ENCODE peak calls at places on chromosomes 13 and 19, in five cellular contexts. W is stomach, T is suprapubic skin, J is HepG2, S is transverse colon. X is an unnamed sample.

GRCh38 chr19:16861875-16862274 is 26.9 kb upstream of the F2RL3 start:
- DNase-seq in W (no peak), T (no peak), J (no peak), S (no peak), X (no peak)

GRCh38 chr19:31380854-31381253 is 31.6 kb upstream of the TSHZ3 start:
- DNase-seq in W (no peak), T (no peak), J (no peak), S (no peak), X (no peak)

GRCh38 chr19:48963371-48964204 is 1.5 kb upstream of the FTL start:
- DNase-seq in W (peak; percentile 77), T (peak; percentile 86), J (peak; percentile 98), S (peak; percentile 88), X (peak; percentile 95)

GRCh38 chr19:57075801-57076492 is 43.8 kb upstream of the USP29 start:
- DNase-seq in W (no peak), T (no peak), J (peak; percentile 65), S (no peak), X (no peak)

GRCh38 chr19:45200614-45201013 is 22.0 kb downstream of the BLOC1S3 start:
- DNase-seq in W (peak; percentile 33), T (no peak), J (peak; percentile 62), S (no peak), X (no peak)

GRCh38 chr13:41075034-41075433 is 13.7 kb downstream of the WBP4 start:
- DNase-seq in W (no peak), T (no peak), J (no peak), S (no peak), X (no peak)

GRCh38 chr13:66926200-66926850 is 303.8 kb downstream of the PCDH9 start:
- DNase-seq in W (no peak), T (no peak), J (no peak), S (no peak), X (no peak)

GRCh38 chr13:33493672-33494365 is 208.3 kb upstream of the STARD13 start:
- DNase-seq in W (no peak), T (no peak), J (no peak), S (no peak), X (no peak)

GRCh38 chr19:52369463-52370340 is at the start of gene ZNF880:
- DNase-seq in W (peak; percentile 92), T (peak; percentile 95), J (no peak), S (peak; percentile 90), X (peak; percentile 96)

GRCh38 chr13:43572601-43573360 is 214.0 kb downstream of the ENOX1 start:
- DNase-seq in W (no peak), T (no peak), J (no peak), S (no peak), X (no peak)

GRCh38 chr19:40791996-40792395 is 7.0 kb upstream of the EGLN2 start:
- DNase-seq in W (no peak), T (no peak), J (no peak), S (no peak), X (no peak)

GRCh38 chr13:67071918-67072598 is 158.1 kb downstream of the PCDH9 start:
- DNase-seq in W (no peak), T (no peak), J (no peak), S (no peak), X (no peak)

GRCh38 chr13:30978981-30979956 is 46.8 kb downstream of the TEX26 start:
- DNase-seq in W (peak; percentile 30), T (no peak), J (peak; percentile 16), S (peak; percentile 42), X (no peak)

GRCh38 chr13:32116210-32116609 is 84.6 kb downstream of the FRY start:
- DNase-seq in W (no peak), T (no peak), J (no peak), S (no peak), X (no peak)

GRCh38 chr19:44672226-44672625 is 944 bp downstream of the CEACAM19 start:
- DNase-seq in W (no peak), T (no peak), J (no peak), S (no peak), X (no peak)

GRCh38 chr19:8404391-8405151 is 8.5 kb upstream of the MARCHF2 start:
- DNase-seq in W (no peak), T (no peak), J (no peak), S (no peak), X (no peak)

GRCh38 chr19:47273313-47274070 is 1.2 kb upstream of the INAFM1 start:
- DNase-seq in W (peak; percentile 94), T (peak; percentile 97), J (peak; percentile 84), S (peak; percentile 95), X (peak; percentile 97)

GRCh38 chr13:20193924-20194631 is 1.3 kb upstream of the GJB2 start:
- DNase-seq in W (no peak), T (no peak), J (no peak), S (no peak), X (no peak)

GRCh38 chr13:68128297-68128915 is 898.3 kb upstream of the PCDH9 start:
- DNase-seq in W (no peak), T (no peak), J (no peak), S (no peak), X (no peak)

GRCh38 chr13:27960362-27961226 is 8.5 kb downstream of the CDX2 start:
- DNase-seq in W (peak; percentile 81), T (no peak), J (peak; percentile 97), S (peak; percentile 88), X (no peak)

GRCh38 chr13:111365149-111366005 is 44.9 kb downstream of the TEX29 start:
- DNase-seq in W (no peak), T (no peak), J (no peak), S (no peak), X (no peak)

GRCh38 chr19:40805258-40805868 is 6.4 kb downstream of the EGLN2 start:
- DNase-seq in W (peak; percentile 73), T (no peak), J (no peak), S (peak; percentile 64), X (no peak)

GRCh38 chr19:33950141-33950805 is 153.6 kb downstream of the KCTD15 start:
- DNase-seq in W (no peak), T (no peak), J (no peak), S (no peak), X (no peak)

GRCh38 chr13:91017669-91018053 is 329.8 kb upstream of the MIR17HG start:
- DNase-seq in W (no peak), T (no peak), J (no peak), S (no peak), X (no peak)

GRCh38 chr13:45850020-45850613 is 1.4 kb downstream of the SIAH3 start:
- DNase-seq in W (no peak), T (no peak), J (no peak), S (no peak), X (no peak)

GRCh38 chr13:61170791-61171330 is 244.8 kb downstream of the PCDH20 start:
- DNase-seq in W (no peak), T (no peak), J (no peak), S (no peak), X (no peak)

GRCh38 chr13:33229446-33230177 is 55.9 kb downstream of the STARD13 start:
- DNase-seq in W (no peak), T (no peak), J (peak; percentile 92), S (no peak), X (no peak)

GRCh38 chr19:50377051-50377441 is 789 bp downstream of the NR1H2 start:
- DNase-seq in W (peak; percentile 53), T (peak; percentile 84), J (peak; percentile 12), S (peak; percentile 55), X (peak; percentile 67)

DNA sequence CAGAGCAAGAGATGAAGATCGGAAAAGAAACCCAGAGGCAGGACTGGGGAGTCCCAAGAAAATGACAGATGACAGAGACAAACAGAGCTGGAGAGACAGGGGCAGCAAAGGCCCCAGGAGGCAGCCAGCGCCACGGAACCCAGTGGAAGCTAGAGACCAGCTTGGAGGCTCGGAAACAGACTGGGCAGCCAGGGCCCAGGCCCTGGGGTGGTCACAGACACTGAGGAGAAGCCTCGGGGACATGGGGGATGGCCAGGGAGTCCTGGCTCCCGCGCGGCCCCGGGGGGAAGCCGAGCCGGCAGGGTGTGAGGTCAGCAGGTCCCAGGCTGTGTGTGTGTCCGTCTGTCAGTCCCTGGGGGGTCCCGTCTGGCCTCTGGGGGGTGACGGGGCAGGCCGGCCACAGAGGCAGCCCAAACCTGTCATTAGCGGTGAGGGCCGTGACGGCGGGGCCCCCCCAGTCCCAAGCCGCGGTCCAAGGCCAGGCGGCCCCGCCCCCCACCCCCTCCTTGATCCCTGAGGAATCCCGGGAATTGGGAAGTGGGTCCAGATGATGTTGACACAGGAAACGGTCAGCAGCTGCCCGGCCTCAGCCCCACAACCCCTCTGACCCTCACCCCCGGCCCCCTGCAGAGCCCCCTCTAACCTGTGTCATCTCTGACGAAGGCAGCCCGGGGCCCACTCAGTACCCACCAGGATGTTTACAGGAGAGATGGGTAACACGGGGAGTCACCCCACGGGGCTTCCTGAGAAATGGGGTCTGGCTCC is 2.5 kb upstream of the TMEM190 start:
- DNase-seq in W (no peak), T (no peak), J (no peak), S (no peak), X (no peak)
- TF ChIP-seq POLR2A in W (no peak), T (no peak), J (no peak), S (no peak), X (no peak)

DNA sequence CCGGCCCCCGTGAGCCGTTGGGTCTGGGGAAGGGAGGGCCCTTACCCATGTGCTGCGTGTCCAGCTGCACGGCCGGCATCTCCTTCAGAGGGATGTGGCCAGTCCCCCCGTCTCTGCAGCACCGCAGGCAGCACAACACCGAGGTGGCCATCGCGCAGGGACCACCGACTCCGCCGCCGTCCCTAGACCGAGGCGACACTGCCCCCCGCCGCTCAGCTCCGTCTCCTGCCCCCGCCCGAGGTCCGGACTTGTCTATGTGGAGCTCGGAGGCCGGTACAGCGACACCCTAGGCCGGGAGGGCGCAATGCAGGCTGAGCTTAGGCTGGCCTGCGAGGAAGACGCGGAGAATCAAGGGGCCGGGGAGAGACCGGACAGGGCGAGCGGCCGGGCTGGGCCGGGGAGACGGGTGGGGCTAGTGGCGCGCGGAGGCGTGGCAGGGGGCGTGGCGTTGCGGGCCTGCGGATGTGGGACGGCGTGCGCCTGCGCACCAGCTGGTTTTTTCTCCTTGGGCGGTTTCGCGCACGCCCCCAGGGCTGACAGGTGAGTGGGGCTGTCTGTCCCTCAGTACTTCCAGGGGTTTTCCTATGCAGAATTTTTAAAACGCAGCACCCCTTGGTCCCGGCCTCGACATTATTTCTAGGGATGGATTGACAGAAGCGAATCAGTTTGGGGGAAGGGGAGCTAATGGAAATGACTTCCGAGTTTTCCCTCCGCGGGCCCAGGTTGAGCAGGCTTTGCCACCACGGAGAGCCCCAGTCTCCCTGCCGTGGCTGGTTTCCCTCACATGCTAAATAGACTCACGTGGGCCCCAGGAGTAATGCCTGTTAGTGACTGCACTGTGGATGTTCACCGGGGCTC is at the start of gene SPRYD7:
- DNase-seq in W (peak; percentile 98), T (peak; percentile 98), J (peak; percentile 95), S (peak; percentile 99), X (peak; percentile 98)
- TF ChIP-seq EP300 in W (no peak), T (no peak), J (peak; percentile 46), S (no peak), X (no peak)

GRCh38 chr19:3658823-3659745 is 32.5 kb upstream of the CACTIN start:
- DNase-seq in W (no peak), T (no peak), J (no peak), S (no peak), X (no peak)
- TF ChIP-seq POLR2AphosphoS5 in W (no peak), T (no peak), J (no peak), S (no peak), X (no peak)

GRCh38 chr19:18158471-18158870 is 5.5 kb downstream of the PIK3R2 start:
- DNase-seq in W (no peak), T (no peak), J (no peak), S (no peak), X (no peak)

GRCh38 chr19:18159810-18160209 is 6.8 kb downstream of the PIK3R2 start:
- DNase-seq in W (no peak), T (no peak), J (no peak), S (no peak), X (no peak)

GRCh38 chr19:18160441-18160791 is 7.5 kb downstream of the PIK3R2 start:
- DNase-seq in W (no peak), T (no peak), J (no peak), S (no peak), X (no peak)

GRCh38 chr19:18161691-18162039 is 8.7 kb downstream of the PIK3R2 start:
- DNase-seq in W (no peak), T (no peak), J (no peak), S (no peak), X (no peak)

GRCh38 chr19:18160792-18161690 is 8.1 kb downstream of the PIK3R2 start:
- DNase-seq in W (peak; percentile 87), T (no peak), J (peak; percentile 43), S (peak; percentile 83), X (peak; percentile 83)
- TF ChIP-seq POLR2A in W (no peak), T (no peak), J (peak; percentile 24), S (no peak), X (no peak)

X was measured in sigmoid colon.